ENCODE peak calls at places on chromosomes 3 and 15, in five cellular contexts. N, Q, K, I and W are unnamed samples. For H3K27me3, the result is how much of the 10 kb centered on the place peaks cover.

GRCh38 chr3:197953881-197954280 is 3.9 kb downstream of the RPL35A start:
- DNase-seq in N (no peak), Q (peak), K (no peak), I (no peak), W (no peak)

GRCh38 chr15:68274184-68274848 is 3.2 kb upstream of the FEM1B start:
- DNase-seq in N (no peak), Q (no peak), K (no peak), I (no peak), W (no peak)

GRCh38 chr3:101836907-101837598 is 12.3 kb upstream of the NFKBIZ start:
- DNase-seq in N (no peak), Q (no peak), K (no peak), I (no peak), W (no peak)

GRCh38 chr3:23884481-23884880 is 32.3 kb downstream of the NKIRAS1 start:
- DNase-seq in N (no peak), Q (no peak), K (no peak), I (no peak), W (no peak)

GRCh38 chr3:77196146-77196545 is 156.2 kb downstream of the ROBO2 start:
- DNase-seq in N (no peak), Q (no peak), K (no peak), I (no peak), W (no peak)

GRCh38 chr15:37520026-37520425 is 414.4 kb upstream of the TMCO5A start:
- DNase-seq in N (no peak), Q (no peak), K (no peak), I (no peak), W (no peak)

GRCh38 chr15:66884661-66885237 is 180.7 kb upstream of the SMAD3 start:
- DNase-seq in N (peak), Q (no peak), K (no peak), I (no peak), W (no peak)

GRCh38 chr3:63324621-63325020 is 46.5 kb downstream of the SYNPR start:
- DNase-seq in N (no peak), Q (no peak), K (no peak), I (no peak), W (no peak)

GRCh38 chr3:57627976-57628375 is 30.8 kb upstream of the ARF4 start:
- DNase-seq in N (no peak), Q (no peak), K (no peak), I (no peak), W (no peak)

GRCh38 chr3:42831321-42831713 is 22.1 kb downstream of the ACKR2 start:
- DNase-seq in N (peak), Q (peak), K (peak), I (peak), W (peak)

GRCh38 chr15:35719964-35720507 is 174.1 kb upstream of the DPH6 start:
- DNase-seq in N (no peak), Q (no peak), K (no peak), I (no peak), W (no peak)

GRCh38 chr15:57248074-57248473 is 128.2 kb upstream of the CGNL1 start:
- DNase-seq in N (no peak), Q (no peak), K (no peak), I (no peak), W (no peak)

GRCh38 chr3:105829879-105830622 is 38.8 kb downstream of the CBLB start:
- DNase-seq in N (no peak), Q (no peak), K (no peak), I (no peak), W (no peak)

GRCh38 chr3:120203016-120203415 is 82.0 kb downstream of the GPR156 start:
- DNase-seq in N (no peak), Q (peak), K (no peak), I (no peak), W (no peak)

GRCh38 chr15:77840962-77841361 is 208.2 kb upstream of the LINGO1 start:
- DNase-seq in N (no peak), Q (no peak), K (no peak), I (no peak), W (no peak)

GRCh38 chr15:101641894-101642293 is 10.3 kb downstream of the TM2D3 start:
- DNase-seq in N (no peak), Q (no peak), K (no peak), I (peak), W (no peak)

GRCh38 chr3:46463120-46463867 is 1.4 kb downstream of the LTF start:
- DNase-seq in N (no peak), Q (peak), K (no peak), I (no peak), W (peak)

GRCh38 chr15:101242999-101243336 is 8.9 kb downstream of the CHSY1 start:
- DNase-seq in N (no peak), Q (no peak), K (peak), I (no peak), W (no peak)

GRCh38 chr3:150408232-150409124 is at the start of gene TSC22D2:
- DNase-seq in N (peak), Q (peak), K (peak), I (peak), W (peak)

GRCh38 chr3:197023998-197024651 is 5.5 kb downstream of the MELTF start:
- DNase-seq in N (no peak), Q (no peak), K (no peak), I (no peak), W (no peak)

GRCh38 chr15:31136016-31136415 is 34.5 kb upstream of the TRPM1 start:
- DNase-seq in N (no peak), Q (no peak), K (no peak), I (no peak), W (no peak)
- TF ChIP-seq CTCF in N (no peak), Q (no peak), K (peak), I (no peak), W (no peak)

GRCh38 chr3:53900666-53901331 is 9.1 kb upstream of the SELENOK start:
- DNase-seq in N (no peak), Q (no peak), K (no peak), I (no peak), W (no peak)

GRCh38 chr3:53902711-53903110 is 11.1 kb upstream of the SELENOK start:
- DNase-seq in N (no peak), Q (no peak), K (no peak), I (no peak), W (no peak)

GRCh38 chr3:53899730-53900129 is 8.1 kb upstream of the SELENOK start:
- DNase-seq in N (no peak), Q (no peak), K (no peak), I (no peak), W (no peak)

GRCh38 chr3:53902067-53902466 is 10.4 kb upstream of the SELENOK start:
- DNase-seq in N (no peak), Q (no peak), K (no peak), I (no peak), W (no peak)
- H3K27me3 ChIP-seq in N (under half), Q (under half), K (under half), I (under half), W (under half)

GRCh38 chr15:70259640-70260066 is 161.9 kb upstream of the TLE3 start:
- DNase-seq in N (no peak), Q (no peak), K (peak), I (no peak), W (no peak)
- TF ChIP-seq CTCF in N (no peak), Q (no peak), K (peak), I (no peak), W (peak)

GRCh38 chr15:89363770-89364169 is 29.1 kb upstream of the POLG start:
- DNase-seq in N (no peak), Q (no peak), K (no peak), I (no peak), W (no peak)
- H3K27me3 ChIP-seq in N (half or more), Q (half or more), K (half or more), I (half or more), W (half or more)

GRCh38 chr3:11185144-11185543 is 30.9 kb downstream of the HRH1 start:
- DNase-seq in N (no peak), Q (no peak), K (no peak), I (no peak), W (no peak)

GRCh38 chr3:11186771-11187170 is 32.5 kb downstream of the HRH1 start:
- DNase-seq in N (no peak), Q (no peak), K (no peak), I (no peak), W (no peak)

GRCh38 chr3:11186318-11186692 is 32.0 kb downstream of the HRH1 start:
- DNase-seq in N (no peak), Q (no peak), K (no peak), I (no peak), W (no peak)

GRCh38 chr3:11187678-11188077 is 33.4 kb downstream of the HRH1 start:
- DNase-seq in N (no peak), Q (no peak), K (no peak), I (no peak), W (no peak)

GRCh38 chr3:11185564-11186317 is 31.4 kb downstream of the HRH1 start:
- DNase-seq in N (no peak), Q (peak), K (no peak), I (no peak), W (peak)
- TF ChIP-seq CTCF in N (no peak), Q (no peak), K (no peak), I (no peak), W (no peak)

DNA sequence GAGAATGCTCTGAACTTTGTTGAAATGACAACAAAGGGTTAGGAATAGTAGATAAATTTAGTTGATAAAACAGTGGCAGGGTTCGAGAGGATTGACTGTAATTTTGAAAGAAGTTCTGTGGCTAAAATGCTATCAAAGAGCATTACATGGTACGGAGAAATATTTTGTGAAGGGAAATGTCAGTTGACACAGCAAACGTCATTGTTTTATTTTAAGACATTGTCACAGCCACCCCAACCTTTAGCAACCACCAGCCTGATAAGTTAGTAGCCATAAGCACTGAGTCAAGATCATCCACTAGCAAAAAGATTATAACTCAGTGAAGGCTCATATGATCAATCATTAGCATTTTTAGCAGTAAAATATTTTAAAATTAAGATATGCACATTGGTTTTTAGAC is 8.7 kb upstream of the ST3GAL6 start:
- DNase-seq in N (no peak), Q (no peak), K (no peak), I (no peak), W (no peak)
- H3K27me3 ChIP-seq in N (under half), Q (under half), K (under half), I (under half), W (under half)

GRCh38 chr15:45314960-45315359 is 62.9 kb downstream of the SLC28A2 start:
- DNase-seq in N (no peak), Q (peak), K (peak), I (no peak), W (no peak)
- TF ChIP-seq CTCF in N (no peak), Q (peak), K (peak), I (no peak), W (peak)

GRCh38 chr15:73849641-73850040 is 23.7 kb upstream of the TBC1D21 start:
- DNase-seq in N (no peak), Q (no peak), K (no peak), I (no peak), W (no peak)

GRCh38 chr15:73852507-73852906 is 20.9 kb upstream of the TBC1D21 start:
- DNase-seq in N (no peak), Q (no peak), K (no peak), I (no peak), W (no peak)

GRCh38 chr15:73854265-73854664 is 19.1 kb upstream of the TBC1D21 start:
- DNase-seq in N (no peak), Q (no peak), K (no peak), I (no peak), W (no peak)

GRCh38 chr15:73851679-73852078 is 21.7 kb upstream of the TBC1D21 start:
- DNase-seq in N (peak), Q (peak), K (peak), I (peak), W (no peak)

GRCh38 chr15:73850228-73850627 is 23.1 kb upstream of the TBC1D21 start:
- DNase-seq in N (no peak), Q (no peak), K (no peak), I (no peak), W (no peak)
- H3K27me3 ChIP-seq in N (under half), Q (under half), K (under half), I (under half), W (under half)